ENCODE peak calls at places on chromosomes 16 and 17, in seven cellular contexts. R, P, K, G, U, Z and L are unnamed samples.

GRCh38 chr17:42122371-42123303 is at the start of gene HSPB9:
- DNase-seq in R (no peak), P (no peak), K (no peak), G (no peak), U (no peak), Z (peak), L (no peak)

GRCh38 chr16:50721549-50722409 is 20.1 kb upstream of the CYLD start:
- DNase-seq in R (no peak), P (peak), K (no peak), G (no peak), U (no peak), Z (no peak), L (no peak)

GRCh38 chr16:66036775-66037715 is 329.4 kb upstream of the CDH5 start:
- DNase-seq in R (no peak), P (peak), K (no peak), G (no peak), U (peak), Z (no peak), L (no peak)

GRCh38 chr17:7112527-7113108 is 2.0 kb downstream of the ASGR2 start:
- DNase-seq in R (no peak), P (peak), K (no peak), G (no peak), U (no peak), Z (no peak), L (no peak)

GRCh38 chr16:65120811-65121721 is 797 bp downstream of the CDH11 start:
- DNase-seq in R (no peak), P (peak), K (peak), G (no peak), U (no peak), Z (no peak), L (no peak)

GRCh38 chr17:73255671-73256181 is 6.0 kb downstream of the CPSF4L start:
- DNase-seq in R (peak), P (peak), K (peak), G (no peak), U (no peak), Z (peak), L (peak)

GRCh38 chr17:69474171-69474831 is 59.8 kb downstream of the MAP2K6 start:
- DNase-seq in R (no peak), P (no peak), K (no peak), G (no peak), U (no peak), Z (no peak), L (no peak)

GRCh38 chr17:57948555-57949420 is 6.4 kb downstream of the CUEDC1 start:
- DNase-seq in R (no peak), P (no peak), K (peak), G (no peak), U (no peak), Z (no peak), L (peak)

GRCh38 chr16:66843191-66843590 is 1.0 kb upstream of the CA7 start:
- DNase-seq in R (no peak), P (peak), K (no peak), G (no peak), U (no peak), Z (no peak), L (no peak)

GRCh38 chr16:87757841-87758426 is 7.9 kb downstream of the KLHDC4 start:
- DNase-seq in R (no peak), P (no peak), K (peak), G (no peak), U (no peak), Z (no peak), L (no peak)

GRCh38 chr16:49484454-49484853 is 110.8 kb downstream of the C16orf78 start:
- DNase-seq in R (peak), P (peak), K (no peak), G (peak), U (peak), Z (peak), L (no peak)

GRCh38 chr17:19753049-19753444 is 4.9 kb upstream of the ALDH3A1 start:
- DNase-seq in R (no peak), P (peak), K (peak), G (no peak), U (no peak), Z (peak), L (peak)

GRCh38 chr16:9976641-9977040 is 205.6 kb downstream of the GRIN2A start:
- DNase-seq in R (no peak), P (no peak), K (no peak), G (no peak), U (no peak), Z (no peak), L (no peak)

GRCh38 chr17:50939542-50939794 is 73.3 kb upstream of the TOB1 start:
- DNase-seq in R (no peak), P (no peak), K (no peak), G (no peak), U (no peak), Z (no peak), L (no peak)

GRCh38 chr16:22195695-22196558 is 10.2 kb upstream of the EEF2K start:
- DNase-seq in R (peak), P (peak), K (peak), G (no peak), U (peak), Z (peak), L (no peak)
- TF ChIP-seq POLR2A in R (peak), P (no peak), K (no peak), G (peak), U (peak), Z (no peak), L (no peak)

DNA sequence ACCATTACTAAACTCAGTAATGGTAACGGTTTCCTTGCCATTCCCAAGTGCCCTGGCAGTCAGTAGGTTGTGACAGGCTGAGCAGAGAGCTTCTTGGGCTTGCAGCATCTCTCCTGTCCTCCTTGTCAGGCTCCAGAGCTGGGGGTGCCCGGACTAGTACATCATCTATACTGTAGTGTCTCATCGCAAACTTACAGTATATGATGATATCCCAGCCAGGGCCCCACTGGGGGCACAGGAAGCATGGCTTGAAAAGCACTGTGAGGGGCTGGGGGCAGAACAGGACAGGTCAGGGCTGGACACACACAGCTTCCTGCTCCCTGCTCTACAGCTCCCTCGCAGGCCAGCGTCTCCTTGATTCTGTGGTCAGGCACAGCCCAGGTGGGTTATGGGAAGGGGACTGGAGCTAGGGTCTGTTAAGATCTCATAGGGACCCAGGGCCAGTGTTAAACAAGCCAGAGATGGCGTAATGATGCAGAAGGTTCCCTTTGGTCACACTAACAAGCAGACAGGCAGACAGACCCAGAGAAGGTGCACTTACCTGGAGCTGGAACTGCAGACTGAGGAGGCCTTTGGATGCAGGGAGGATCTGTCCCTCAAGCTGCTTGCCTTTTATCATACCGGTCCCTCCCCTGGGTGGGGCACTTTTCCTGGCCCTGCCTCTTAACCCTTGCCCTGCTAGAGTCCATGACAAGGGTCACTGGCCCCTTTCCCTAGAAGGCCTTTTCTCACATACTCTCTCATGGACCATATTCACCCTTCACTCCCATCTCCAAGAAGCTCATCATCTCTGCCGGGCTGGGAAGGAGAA is 6.8 kb downstream of the ERAL1 start:
- DNase-seq in R (peak), P (no peak), K (no peak), G (no peak), U (no peak), Z (no peak), L (no peak)
- TF ChIP-seq POLR2A in R (peak), P (no peak), K (no peak), G (no peak), U (no peak), Z (no peak), L (no peak)

GRCh38 chr17:59699218-59699617 is 8.0 kb downstream of the PTRH2 start:
- DNase-seq in R (no peak), P (no peak), K (no peak), G (no peak), U (no peak), Z (no peak), L (no peak)

GRCh38 chr17:59698143-59698542 is 9.1 kb downstream of the PTRH2 start:
- DNase-seq in R (no peak), P (no peak), K (no peak), G (no peak), U (no peak), Z (no peak), L (no peak)

GRCh38 chr17:59694344-59694743 is 12.9 kb downstream of the PTRH2 start:
- DNase-seq in R (no peak), P (no peak), K (no peak), G (no peak), U (no peak), Z (no peak), L (no peak)

GRCh38 chr17:59695943-59696681 is 11.1 kb downstream of the PTRH2 start:
- DNase-seq in R (no peak), P (no peak), K (no peak), G (no peak), U (no peak), Z (no peak), L (no peak)

GRCh38 chr17:59696682-59697277 is 10.4 kb downstream of the PTRH2 start:
- DNase-seq in R (no peak), P (no peak), K (no peak), G (no peak), U (no peak), Z (no peak), L (no peak)
- TF ChIP-seq POLR2A in R (peak), P (no peak), K (no peak), G (peak), U (no peak), Z (no peak), L (no peak)

DNA sequence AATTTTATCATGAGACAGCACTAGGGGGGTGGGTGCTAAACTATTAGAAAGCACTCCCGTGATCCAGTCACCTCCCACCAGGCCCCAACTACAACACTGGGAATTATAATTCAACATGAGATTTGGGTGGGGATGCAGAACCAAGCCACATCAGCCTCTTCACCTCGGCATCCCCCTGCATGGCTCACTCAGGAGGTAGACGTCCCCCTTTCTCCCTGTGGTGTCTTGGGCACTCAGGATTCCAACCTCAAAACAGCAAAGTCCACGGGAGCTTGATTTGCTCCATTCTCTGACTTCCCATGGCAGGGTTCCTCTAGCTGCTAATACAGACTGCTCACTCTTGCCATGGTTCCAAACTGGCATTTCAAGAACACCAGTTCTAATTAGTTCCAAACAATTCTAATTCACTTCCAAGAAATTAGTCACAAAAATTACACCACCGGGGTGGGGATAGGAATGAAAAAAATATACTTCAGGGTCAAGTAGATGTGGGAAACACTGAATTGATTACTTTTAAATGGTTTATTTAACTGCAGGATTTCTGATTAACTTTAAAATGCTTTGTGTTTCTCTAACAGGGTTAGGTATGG is 203.7 kb upstream of the HSBP1 start:
- DNase-seq in R (no peak), P (peak), K (no peak), G (no peak), U (no peak), Z (no peak), L (no peak)
- TF ChIP-seq POLR2A in R (no peak), P (no peak), K (no peak), G (no peak), U (no peak), Z (no peak), L (no peak)

DNA sequence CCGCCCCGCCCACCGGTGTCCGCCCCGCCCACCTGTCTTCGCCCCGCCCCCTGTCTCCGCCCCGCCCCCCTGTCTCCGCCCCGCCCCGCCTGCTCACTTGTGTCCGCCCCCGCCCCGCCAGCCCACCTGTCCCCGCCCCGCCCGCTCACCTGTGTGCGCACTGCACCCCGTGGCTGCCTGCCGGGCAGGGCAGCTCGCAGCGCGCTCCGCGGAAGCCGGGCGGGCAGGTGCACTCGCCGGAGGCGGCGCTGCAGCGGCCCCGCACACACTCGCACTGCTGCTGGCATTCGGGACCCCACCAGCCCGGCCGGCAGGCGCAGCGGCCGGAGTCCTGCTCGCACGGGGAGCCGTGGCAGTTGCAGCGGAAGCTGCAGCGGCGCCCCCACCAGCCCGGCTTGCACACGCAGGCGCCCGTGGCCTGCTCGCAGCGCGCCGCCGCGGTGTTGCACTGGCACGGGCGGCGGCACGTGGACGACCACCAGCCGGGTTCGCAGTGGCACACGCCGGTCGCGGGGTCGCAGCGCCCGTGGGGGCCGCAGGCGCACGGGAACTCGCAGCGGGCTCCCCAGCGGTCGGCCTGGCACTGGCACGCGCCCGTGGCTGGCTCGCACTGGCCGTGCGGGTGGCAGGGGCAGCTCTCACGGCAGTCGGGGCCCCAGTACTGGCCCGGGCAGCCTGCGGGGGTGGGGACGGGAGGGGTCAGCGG is 2.1 kb downstream of the SCARF1 start:
- DNase-seq in R (no peak), P (no peak), K (no peak), G (peak), U (no peak), Z (peak), L (no peak)
- TF ChIP-seq POLR2A in R (no peak), P (no peak), K (no peak), G (no peak), U (no peak), Z (no peak), L (no peak)

DNA sequence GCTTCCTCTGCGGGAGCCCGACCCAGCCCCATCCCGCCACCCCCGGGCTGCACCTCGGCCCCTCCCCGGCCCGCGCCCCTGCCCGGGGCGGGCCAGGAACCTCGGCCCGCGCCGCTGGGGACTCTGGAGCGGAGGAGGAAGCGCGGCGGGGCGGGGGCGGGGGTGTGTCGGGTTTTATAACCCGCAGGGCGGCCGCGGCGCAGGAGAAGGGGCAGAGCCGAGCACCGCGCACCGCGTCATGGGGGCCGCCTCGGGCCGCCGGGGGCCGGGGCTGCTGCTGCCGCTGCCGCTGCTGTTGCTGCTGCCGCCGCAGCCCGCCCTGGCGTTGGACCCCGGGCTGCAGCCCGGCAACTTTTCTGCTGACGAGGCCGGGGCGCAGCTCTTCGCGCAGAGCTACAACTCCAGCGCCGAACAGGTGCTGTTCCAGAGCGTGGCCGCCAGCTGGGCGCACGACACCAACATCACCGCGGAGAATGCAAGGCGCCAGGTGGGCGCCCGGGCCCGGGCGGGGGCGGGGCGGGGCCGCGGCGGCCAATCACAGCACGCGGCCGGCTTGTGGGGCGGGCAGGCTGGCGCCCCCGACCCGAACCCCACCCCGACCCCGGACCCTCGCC is at the start of gene ACE:
- DNase-seq in R (peak), P (no peak), K (peak), G (peak), U (no peak), Z (peak), L (no peak)
- TF ChIP-seq POLR2A in R (no peak), P (no peak), K (no peak), G (no peak), U (no peak), Z (no peak), L (no peak)

DNA sequence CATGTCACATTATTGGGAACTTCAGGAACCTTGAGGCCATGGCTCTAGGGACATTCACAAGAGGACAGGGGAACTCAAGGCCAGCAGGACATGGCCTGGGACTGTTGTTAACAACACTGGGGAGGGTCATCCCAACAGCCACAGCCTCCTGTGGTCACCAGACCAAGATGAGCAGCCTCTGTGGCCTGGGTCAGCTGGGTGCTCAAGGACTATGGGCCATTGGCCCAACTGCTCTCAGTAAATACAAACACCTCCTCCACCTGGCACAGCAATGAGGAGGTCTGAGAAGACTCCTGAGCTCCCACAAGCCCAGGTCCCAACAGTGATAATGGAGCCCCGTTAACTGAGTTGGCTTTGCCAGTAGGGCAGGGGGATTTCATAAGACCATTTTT is 20.9 kb downstream of the KIFC3 start:
- DNase-seq in R (no peak), P (no peak), K (no peak), G (no peak), U (no peak), Z (no peak), L (no peak)
- TF ChIP-seq POLR2A in R (no peak), P (no peak), K (no peak), G (no peak), U (no peak), Z (no peak), L (no peak)

DNA sequence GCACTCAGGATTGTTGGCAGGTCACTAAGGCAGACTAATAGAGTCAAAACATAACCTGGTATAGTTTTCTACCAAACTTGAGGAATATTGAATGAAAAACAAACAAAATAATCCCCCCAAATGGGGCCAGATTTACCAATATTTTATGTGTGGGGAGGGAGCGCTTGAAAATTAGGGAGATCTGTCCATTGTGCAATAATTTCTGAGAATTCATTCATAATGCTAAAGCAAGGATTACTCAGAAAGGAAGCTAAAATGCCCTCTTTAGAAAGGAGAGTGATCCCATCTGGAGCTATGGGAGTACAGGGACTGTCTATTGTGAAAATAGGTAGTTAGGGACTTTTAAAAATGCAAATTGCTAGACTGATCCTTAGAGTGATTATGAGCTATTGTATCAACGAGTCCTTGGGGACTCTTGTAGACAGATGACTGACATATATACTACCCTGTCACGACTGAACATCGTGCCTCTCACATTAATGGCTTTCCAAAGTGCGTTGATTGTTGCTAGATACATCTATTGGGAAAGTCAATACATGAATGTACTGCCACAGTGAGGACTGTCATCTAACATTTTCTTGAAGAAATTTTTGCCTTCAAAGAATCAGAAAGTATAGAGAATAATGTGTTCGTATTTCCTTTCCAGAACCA is 193.7 kb downstream of the AATF start:
- DNase-seq in R (no peak), P (no peak), K (no peak), G (no peak), U (no peak), Z (no peak), L (no peak)
- TF ChIP-seq POLR2A in R (no peak), P (no peak), K (no peak), G (no peak), U (no peak), Z (no peak), L (no peak)

GRCh38 chr17:75295220-75296158 is 6.3 kb upstream of the SLC25A19 start:
- DNase-seq in R (no peak), P (no peak), K (no peak), G (no peak), U (no peak), Z (no peak), L (no peak)
- TF ChIP-seq POLR2A in R (no peak), P (no peak), K (no peak), G (peak), U (no peak), Z (no peak), L (no peak)

GRCh38 chr16:31710134-31710533 is 163.5 kb upstream of the ZNF267 start:
- DNase-seq in R (no peak), P (no peak), K (no peak), G (no peak), U (no peak), Z (no peak), L (no peak)

GRCh38 chr16:31709181-31709580 is 164.4 kb upstream of the ZNF267 start:
- DNase-seq in R (no peak), P (no peak), K (no peak), G (no peak), U (no peak), Z (no peak), L (no peak)

GRCh38 chr16:31711344-31711845 is 162.2 kb upstream of the ZNF267 start:
- DNase-seq in R (no peak), P (no peak), K (no peak), G (no peak), U (no peak), Z (no peak), L (no peak)

GRCh38 chr16:31712064-31712540 is 161.5 kb upstream of the ZNF267 start:
- DNase-seq in R (no peak), P (peak), K (no peak), G (no peak), U (no peak), Z (no peak), L (no peak)

DNA sequence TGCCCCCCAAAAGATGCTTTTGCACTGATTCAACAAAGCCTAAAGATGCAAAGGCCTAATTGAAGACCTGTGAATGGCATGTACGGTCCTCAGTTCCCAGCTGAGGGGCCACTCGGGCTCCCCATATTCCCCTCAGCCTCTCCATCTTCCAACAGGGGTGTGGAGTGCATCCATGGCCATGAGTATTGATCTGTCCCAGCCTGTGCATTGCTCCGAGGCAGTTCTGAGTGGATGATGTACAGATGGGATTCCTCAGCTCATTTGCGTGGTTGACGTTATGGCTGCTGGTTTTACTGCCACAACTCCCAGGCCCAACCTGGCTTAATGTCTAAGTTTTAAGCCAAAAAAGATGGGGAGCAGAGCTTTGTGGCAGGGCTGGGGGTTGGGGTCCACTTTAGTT is 162.7 kb upstream of the ZNF267 start:
- DNase-seq in R (no peak), P (no peak), K (no peak), G (no peak), U (no peak), Z (no peak), L (no peak)
- TF ChIP-seq POLR2A in R (no peak), P (no peak), K (no peak), G (peak), U (no peak), Z (no peak), L (no peak)